ENCODE peak calls at places on chromosome 9, in six cellular contexts. W, F, S, E, P and L are unnamed samples.

GRCh38 chr9:706606-707451 is 134.7 kb upstream of the DMRT1 start:
- ATAC-seq in W (peak), F (no peak), S (peak), E (peak), P (peak), L (peak)

GRCh38 chr9:133163559-133164208 is at the start of gene GBGT1:
- ATAC-seq in W (no peak), F (peak), S (peak), E (peak), P (peak), L (peak)

GRCh38 chr9:80156725-80157124 is 585.0 kb downstream of the TLE4 start:
- ATAC-seq in W (no peak), F (no peak), S (no peak), E (no peak), P (peak), L (no peak)

GRCh38 chr9:136992819-136993369 is 672 bp downstream of the PAXX start:
- ATAC-seq in W (no peak), F (no peak), S (no peak), E (no peak), P (no peak), L (no peak)

GRCh38 chr9:85984457-85984856 is 43.5 kb downstream of the NAA35 start:
- ATAC-seq in W (no peak), F (no peak), S (no peak), E (no peak), P (no peak), L (no peak)

GRCh38 chr9:38287420-38287985 is 105.0 kb upstream of the ALDH1B1 start:
- ATAC-seq in W (no peak), F (no peak), S (no peak), E (no peak), P (peak), L (no peak)

GRCh38 chr9:96040591-96041461 is 165.3 kb downstream of the ERCC6L2 start:
- ATAC-seq in W (peak), F (peak), S (no peak), E (no peak), P (no peak), L (peak)

GRCh38 chr9:86585422-86586143 is 231.4 kb upstream of the TUT7 start:
- ATAC-seq in W (no peak), F (no peak), S (no peak), E (no peak), P (no peak), L (peak)

GRCh38 chr9:136925414-136926153 is 19.0 kb downstream of the FBXW5 start:
- ATAC-seq in W (peak), F (no peak), S (no peak), E (peak), P (no peak), L (no peak)

GRCh38 chr9:81685763-81686613 is 3.4 kb downstream of the TLE1 start:
- ATAC-seq in W (no peak), F (no peak), S (no peak), E (no peak), P (no peak), L (no peak)

GRCh38 chr9:83153030-83153429 is 90.1 kb upstream of the RASEF start:
- ATAC-seq in W (no peak), F (no peak), S (no peak), E (no peak), P (peak), L (no peak)

GRCh38 chr9:16267336-16268036 is 603.0 kb downstream of the BNC2 start:
- ATAC-seq in W (peak), F (no peak), S (no peak), E (no peak), P (peak), L (no peak)

GRCh38 chr9:20559236-20559896 is 62.9 kb downstream of the MLLT3 start:
- ATAC-seq in W (no peak), F (no peak), S (no peak), E (no peak), P (no peak), L (no peak)

GRCh38 chr9:34254141-34254913 is 74.7 kb downstream of the KIF24 start:
- ATAC-seq in W (no peak), F (peak), S (no peak), E (no peak), P (no peak), L (peak)

GRCh38 chr9:133787749-133788015 is 49.5 kb upstream of the SARDH start:
- ATAC-seq in W (no peak), F (no peak), S (no peak), E (peak), P (peak), L (no peak)

GRCh38 chr9:76166436-76166959 is 227.7 kb downstream of the RFK start:
- ATAC-seq in W (no peak), F (no peak), S (no peak), E (no peak), P (no peak), L (no peak)

GRCh38 chr9:93154293-93154903 is 20.3 kb upstream of the NINJ1 start:
- ATAC-seq in W (peak), F (peak), S (peak), E (peak), P (peak), L (no peak)

GRCh38 chr9:72193478-72193881 is 44.2 kb downstream of the GDA start:
- ATAC-seq in W (peak), F (no peak), S (no peak), E (peak), P (peak), L (no peak)

GRCh38 chr9:95570150-95570549 is 53.4 kb upstream of the PTCH1 start:
- ATAC-seq in W (no peak), F (no peak), S (no peak), E (no peak), P (no peak), L (no peak)

GRCh38 chr9:92711844-92712243 is 41.9 kb upstream of the IPPK start:
- ATAC-seq in W (no peak), F (no peak), S (no peak), E (no peak), P (peak), L (no peak)

DNA sequence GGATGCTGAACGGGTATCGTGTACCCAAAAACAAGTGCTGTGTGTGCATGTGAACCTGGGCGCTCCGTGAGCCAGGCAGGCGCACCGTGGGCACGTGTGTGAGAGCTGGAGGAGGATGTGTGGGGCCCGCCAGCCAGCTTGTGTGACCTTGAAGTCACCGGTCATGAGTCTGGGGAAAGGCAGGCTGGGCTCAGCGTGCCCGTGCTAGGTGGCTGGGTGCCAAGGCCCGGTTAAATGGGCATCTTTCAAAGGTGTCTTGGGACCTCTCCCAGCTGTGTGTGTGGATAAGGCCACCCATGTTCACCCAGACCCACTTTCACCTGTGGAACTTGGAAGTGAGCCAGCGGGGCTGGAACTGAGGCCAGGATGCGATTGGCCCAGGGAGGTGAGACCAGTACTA is 3.4 kb downstream of the KCNT1 start:
- ATAC-seq in W (no peak), F (no peak), S (no peak), E (no peak), P (no peak), L (no peak)
- H3K27ac ChIP-seq in W (no peak), F (no peak), S (no peak), E (no peak), P (no peak), L (no peak)

GRCh38 chr9:19442240-19442639 is 33.4 kb downstream of the ACER2 start:
- ATAC-seq in W (no peak), F (no peak), S (no peak), E (no peak), P (peak), L (no peak)
- H3K4me3 ChIP-seq in W (no peak), F (no peak), S (no peak), E (no peak), P (peak), L (no peak)

DNA sequence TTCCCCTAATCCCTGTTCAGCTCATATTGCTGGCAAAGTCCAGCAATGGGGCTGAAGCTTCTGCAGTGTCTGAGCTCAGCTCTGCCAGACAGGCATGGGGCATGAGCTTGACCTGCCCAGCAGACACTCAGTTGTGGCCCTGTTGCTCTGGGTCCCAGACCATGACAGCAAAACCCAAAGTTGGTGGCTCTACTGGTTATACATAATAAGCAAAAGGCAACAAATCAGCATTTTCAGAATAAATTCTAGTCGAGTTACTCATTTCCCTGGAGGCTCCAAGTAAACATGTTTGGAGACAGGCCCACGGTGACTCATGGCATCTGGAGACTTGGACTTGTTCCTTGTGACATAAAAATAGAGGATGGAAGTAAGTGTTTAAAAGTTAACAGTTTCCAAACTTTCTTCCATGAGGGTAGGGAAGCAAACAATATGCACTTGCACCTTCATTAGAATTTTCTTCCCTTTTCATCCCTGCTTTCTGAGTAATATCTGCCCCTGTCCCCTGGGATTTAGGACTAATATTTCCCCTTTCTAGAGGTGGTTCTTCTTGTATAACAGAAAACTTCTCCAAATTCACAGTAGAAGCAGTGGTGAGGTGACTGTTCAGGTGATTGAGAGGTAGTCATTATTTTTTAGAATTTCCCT is 60.1 kb upstream of the SLC2A8 start:
- ATAC-seq in W (no peak), F (peak), S (no peak), E (no peak), P (no peak), L (peak)
- TF ChIP-seq EP300 in W (no peak), F (no peak), S (no peak), E (no peak), P (no peak), L (no peak)

DNA sequence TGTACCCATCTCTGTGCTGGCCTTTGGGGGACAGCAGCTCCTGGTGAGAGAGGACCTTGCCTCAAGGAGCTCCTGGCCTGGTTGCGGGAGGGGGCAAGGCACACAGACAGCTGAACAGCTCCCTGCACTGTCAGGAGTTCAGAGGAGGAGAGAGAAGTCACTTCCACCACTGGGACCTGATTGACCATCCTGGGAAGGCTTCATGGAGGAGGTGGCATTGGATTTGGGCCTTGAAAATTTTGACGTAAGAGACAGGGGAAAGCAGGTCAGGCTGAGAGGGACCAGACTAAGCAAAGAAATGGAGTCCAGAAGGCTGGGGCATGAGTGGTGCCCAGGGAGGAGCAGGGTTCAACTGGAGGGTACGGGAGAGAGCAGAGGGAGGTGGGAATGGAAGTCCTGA is 20.3 kb upstream of the DAB2IP start:
- ATAC-seq in W (no peak), F (no peak), S (no peak), E (no peak), P (no peak), L (no peak)
- H3K27ac ChIP-seq in W (no peak), F (no peak), S (no peak), E (no peak), P (no peak), L (no peak)

GRCh38 chr9:113544001-113544340 is 80.4 kb downstream of the RGS3 start:
- ATAC-seq in W (no peak), F (no peak), S (no peak), E (no peak), P (no peak), L (no peak)

GRCh38 chr9:113545068-113545467 is 81.5 kb downstream of the RGS3 start:
- ATAC-seq in W (no peak), F (no peak), S (no peak), E (no peak), P (no peak), L (no peak)

GRCh38 chr9:113546566-113546965 is 83.0 kb downstream of the RGS3 start:
- ATAC-seq in W (no peak), F (no peak), S (no peak), E (no peak), P (no peak), L (no peak)

GRCh38 chr9:113548221-113549041 is 84.9 kb downstream of the RGS3 start:
- ATAC-seq in W (peak), F (peak), S (peak), E (peak), P (peak), L (peak)

DNA sequence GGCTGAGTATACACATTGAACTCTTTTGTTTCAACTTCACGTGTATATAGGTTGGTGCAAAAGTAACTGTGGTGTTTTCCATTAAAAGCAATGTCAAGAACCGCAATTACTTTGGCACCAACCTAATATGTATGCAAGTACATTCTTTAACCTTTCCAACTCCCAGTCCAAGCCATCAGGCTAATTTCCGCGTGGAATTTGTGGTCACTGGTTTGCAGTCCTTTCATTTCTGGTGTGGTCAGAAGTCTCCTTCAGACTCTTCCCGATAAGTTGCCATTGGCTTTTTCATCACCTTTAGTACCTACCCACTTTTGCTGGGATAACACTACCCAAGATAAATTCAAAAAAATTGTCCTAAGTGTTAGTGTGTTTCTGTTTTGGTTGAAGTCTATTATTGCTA is 84.0 kb downstream of the RGS3 start:
- ATAC-seq in W (no peak), F (no peak), S (no peak), E (no peak), P (no peak), L (no peak)
- H3K4me3 ChIP-seq in W (no peak), F (no peak), S (no peak), E (no peak), P (no peak), L (no peak)

GRCh38 chr9:17394868-17395488 is 183.9 kb upstream of the SH3GL2 start:
- ATAC-seq in W (no peak), F (no peak), S (no peak), E (no peak), P (no peak), L (no peak)

GRCh38 chr9:17389026-17389425 is 189.8 kb upstream of the SH3GL2 start:
- ATAC-seq in W (no peak), F (no peak), S (no peak), E (no peak), P (no peak), L (no peak)
- TF ChIP-seq EP300 in W (no peak), F (no peak), S (no peak), E (no peak), P (no peak), L (no peak)